ENCODE peak calls at places on chromosomes 1 and 21, in eight cellular contexts. One of them, this sample, is unnamed.

GRCh38 chr1:65147424-65148177 is 402 bp upstream of the AK4 start:
- DNase-seq in stimulated activated CD4-positive, alpha-beta T cell treated with anti-CD3 and anti-CD28 coated beads, Interleukin-12 subunit alpha, Interleukin-12 subunit beta, amount 100 ng/mL, for 48 hours: peak
- DNase-seq in NCI-H1092: no peak
- DNase-seq in uterus: peak
- DNase-seq in activated CD4-positive, alpha-beta memory T cell treated with anti-CD3 and anti-CD28 coated beads for 36 hours: peak
- DNase-seq in occipital lobe: no peak
- DNase-seq in fibroblast of lung: no peak
- DNase-seq in kidney tubule cell: peak
- DNase-seq in this sample: no peak

GRCh38 chr1:87986154-87986914 is 657.7 kb downstream of the LMO4 start:
- DNase-seq in stimulated activated CD4-positive, alpha-beta T cell treated with anti-CD3 and anti-CD28 coated beads, Interleukin-12 subunit alpha, Interleukin-12 subunit beta, amount 100 ng/mL, for 48 hours: no peak
- DNase-seq in NCI-H1092: no peak
- DNase-seq in uterus: no peak
- DNase-seq in activated CD4-positive, alpha-beta memory T cell treated with anti-CD3 and anti-CD28 coated beads for 36 hours: no peak
- DNase-seq in occipital lobe: no peak
- DNase-seq in fibroblast of lung: no peak
- DNase-seq in kidney tubule cell: no peak
- DNase-seq in this sample: no peak

GRCh38 chr1:36115931-36116330 is 9.1 kb downstream of the COL8A2 start:
- DNase-seq in stimulated activated CD4-positive, alpha-beta T cell treated with anti-CD3 and anti-CD28 coated beads, Interleukin-12 subunit alpha, Interleukin-12 subunit beta, amount 100 ng/mL, for 48 hours: no peak
- DNase-seq in NCI-H1092: no peak
- DNase-seq in uterus: no peak
- DNase-seq in activated CD4-positive, alpha-beta memory T cell treated with anti-CD3 and anti-CD28 coated beads for 36 hours: no peak
- DNase-seq in occipital lobe: no peak
- DNase-seq in fibroblast of lung: no peak
- DNase-seq in kidney tubule cell: no peak
- DNase-seq in this sample: no peak

GRCh38 chr1:235714205-235714897 is 64.8 kb upstream of the GNG4 start:
- DNase-seq in stimulated activated CD4-positive, alpha-beta T cell treated with anti-CD3 and anti-CD28 coated beads, Interleukin-12 subunit alpha, Interleukin-12 subunit beta, amount 100 ng/mL, for 48 hours: no peak
- DNase-seq in NCI-H1092: peak
- DNase-seq in uterus: no peak
- DNase-seq in activated CD4-positive, alpha-beta memory T cell treated with anti-CD3 and anti-CD28 coated beads for 36 hours: no peak
- DNase-seq in occipital lobe: no peak
- DNase-seq in fibroblast of lung: no peak
- DNase-seq in kidney tubule cell: no peak
- DNase-seq in this sample: no peak

GRCh38 chr21:45288441-45288841 is 746 bp upstream of the POFUT2 start:
- DNase-seq in stimulated activated CD4-positive, alpha-beta T cell treated with anti-CD3 and anti-CD28 coated beads, Interleukin-12 subunit alpha, Interleukin-12 subunit beta, amount 100 ng/mL, for 48 hours: no peak
- DNase-seq in NCI-H1092: no peak
- DNase-seq in uterus: no peak
- DNase-seq in activated CD4-positive, alpha-beta memory T cell treated with anti-CD3 and anti-CD28 coated beads for 36 hours: no peak
- DNase-seq in occipital lobe: no peak
- DNase-seq in fibroblast of lung: no peak
- DNase-seq in kidney tubule cell: no peak
- DNase-seq in this sample: peak

GRCh38 chr1:3730556-3731247 is 21.5 kb upstream of the CCDC27 start:
- DNase-seq in stimulated activated CD4-positive, alpha-beta T cell treated with anti-CD3 and anti-CD28 coated beads, Interleukin-12 subunit alpha, Interleukin-12 subunit beta, amount 100 ng/mL, for 48 hours: no peak
- DNase-seq in NCI-H1092: no peak
- DNase-seq in uterus: no peak
- DNase-seq in activated CD4-positive, alpha-beta memory T cell treated with anti-CD3 and anti-CD28 coated beads for 36 hours: no peak
- DNase-seq in occipital lobe: no peak
- DNase-seq in fibroblast of lung: no peak
- DNase-seq in kidney tubule cell: no peak
- DNase-seq in this sample: no peak

GRCh38 chr1:100926240-100926639 is 30.4 kb downstream of the SLC30A7 start:
- DNase-seq in stimulated activated CD4-positive, alpha-beta T cell treated with anti-CD3 and anti-CD28 coated beads, Interleukin-12 subunit alpha, Interleukin-12 subunit beta, amount 100 ng/mL, for 48 hours: no peak
- DNase-seq in NCI-H1092: no peak
- DNase-seq in uterus: no peak
- DNase-seq in activated CD4-positive, alpha-beta memory T cell treated with anti-CD3 and anti-CD28 coated beads for 36 hours: peak
- DNase-seq in occipital lobe: no peak
- DNase-seq in fibroblast of lung: no peak
- DNase-seq in kidney tubule cell: no peak
- DNase-seq in this sample: no peak

GRCh38 chr1:44609412-44609767 is 64.9 kb downstream of the TMEM53 start:
- DNase-seq in stimulated activated CD4-positive, alpha-beta T cell treated with anti-CD3 and anti-CD28 coated beads, Interleukin-12 subunit alpha, Interleukin-12 subunit beta, amount 100 ng/mL, for 48 hours: no peak
- DNase-seq in NCI-H1092: peak
- DNase-seq in uterus: peak
- DNase-seq in activated CD4-positive, alpha-beta memory T cell treated with anti-CD3 and anti-CD28 coated beads for 36 hours: peak
- DNase-seq in occipital lobe: no peak
- DNase-seq in fibroblast of lung: peak
- DNase-seq in kidney tubule cell: peak
- DNase-seq in this sample: no peak

GRCh38 chr1:231359113-231359512 is 21.0 kb downstream of the SPRTN start:
- DNase-seq in stimulated activated CD4-positive, alpha-beta T cell treated with anti-CD3 and anti-CD28 coated beads, Interleukin-12 subunit alpha, Interleukin-12 subunit beta, amount 100 ng/mL, for 48 hours: no peak
- DNase-seq in NCI-H1092: no peak
- DNase-seq in uterus: no peak
- DNase-seq in activated CD4-positive, alpha-beta memory T cell treated with anti-CD3 and anti-CD28 coated beads for 36 hours: no peak
- DNase-seq in occipital lobe: no peak
- DNase-seq in fibroblast of lung: peak
- DNase-seq in kidney tubule cell: peak
- DNase-seq in this sample: no peak

GRCh38 chr1:208787219-208787618 is 543.0 kb upstream of the PLXNA2 start:
- DNase-seq in stimulated activated CD4-positive, alpha-beta T cell treated with anti-CD3 and anti-CD28 coated beads, Interleukin-12 subunit alpha, Interleukin-12 subunit beta, amount 100 ng/mL, for 48 hours: no peak
- DNase-seq in NCI-H1092: no peak
- DNase-seq in uterus: no peak
- DNase-seq in activated CD4-positive, alpha-beta memory T cell treated with anti-CD3 and anti-CD28 coated beads for 36 hours: no peak
- DNase-seq in occipital lobe: no peak
- DNase-seq in fibroblast of lung: no peak
- DNase-seq in kidney tubule cell: no peak
- DNase-seq in this sample: no peak

GRCh38 chr1:9080704-9081291 is 11.4 kb upstream of the SLC2A5 start:
- DNase-seq in stimulated activated CD4-positive, alpha-beta T cell treated with anti-CD3 and anti-CD28 coated beads, Interleukin-12 subunit alpha, Interleukin-12 subunit beta, amount 100 ng/mL, for 48 hours: no peak
- DNase-seq in NCI-H1092: no peak
- DNase-seq in uterus: no peak
- DNase-seq in activated CD4-positive, alpha-beta memory T cell treated with anti-CD3 and anti-CD28 coated beads for 36 hours: no peak
- DNase-seq in occipital lobe: no peak
- DNase-seq in fibroblast of lung: no peak
- DNase-seq in kidney tubule cell: peak
- DNase-seq in this sample: no peak

GRCh38 chr1:234000557-234001081 is 96.1 kb downstream of the SLC35F3 start:
- DNase-seq in stimulated activated CD4-positive, alpha-beta T cell treated with anti-CD3 and anti-CD28 coated beads, Interleukin-12 subunit alpha, Interleukin-12 subunit beta, amount 100 ng/mL, for 48 hours: no peak
- DNase-seq in NCI-H1092: no peak
- DNase-seq in uterus: no peak
- DNase-seq in activated CD4-positive, alpha-beta memory T cell treated with anti-CD3 and anti-CD28 coated beads for 36 hours: no peak
- DNase-seq in occipital lobe: peak
- DNase-seq in fibroblast of lung: no peak
- DNase-seq in kidney tubule cell: no peak
- DNase-seq in this sample: no peak

GRCh38 chr1:11487196-11487751 is 8.3 kb downstream of the DISP3 start:
- DNase-seq in stimulated activated CD4-positive, alpha-beta T cell treated with anti-CD3 and anti-CD28 coated beads, Interleukin-12 subunit alpha, Interleukin-12 subunit beta, amount 100 ng/mL, for 48 hours: no peak
- DNase-seq in NCI-H1092: no peak
- DNase-seq in uterus: no peak
- DNase-seq in activated CD4-positive, alpha-beta memory T cell treated with anti-CD3 and anti-CD28 coated beads for 36 hours: no peak
- DNase-seq in occipital lobe: no peak
- DNase-seq in fibroblast of lung: no peak
- DNase-seq in kidney tubule cell: no peak
- DNase-seq in this sample: no peak

GRCh38 chr1:209743145-209743482 is 12.7 kb upstream of the TRAF3IP3 start:
- DNase-seq in stimulated activated CD4-positive, alpha-beta T cell treated with anti-CD3 and anti-CD28 coated beads, Interleukin-12 subunit alpha, Interleukin-12 subunit beta, amount 100 ng/mL, for 48 hours: no peak
- DNase-seq in NCI-H1092: peak
- DNase-seq in uterus: peak
- DNase-seq in activated CD4-positive, alpha-beta memory T cell treated with anti-CD3 and anti-CD28 coated beads for 36 hours: peak
- DNase-seq in occipital lobe: peak
- DNase-seq in fibroblast of lung: peak
- DNase-seq in kidney tubule cell: peak
- DNase-seq in this sample: no peak

GRCh38 chr1:108936170-108936569 is 27.1 kb downstream of the CLCC1 start:
- DNase-seq in stimulated activated CD4-positive, alpha-beta T cell treated with anti-CD3 and anti-CD28 coated beads, Interleukin-12 subunit alpha, Interleukin-12 subunit beta, amount 100 ng/mL, for 48 hours: no peak
- DNase-seq in NCI-H1092: no peak
- DNase-seq in uterus: no peak
- DNase-seq in activated CD4-positive, alpha-beta memory T cell treated with anti-CD3 and anti-CD28 coated beads for 36 hours: no peak
- DNase-seq in occipital lobe: no peak
- DNase-seq in fibroblast of lung: no peak
- DNase-seq in kidney tubule cell: no peak
- DNase-seq in this sample: no peak

GRCh38 chr21:31257265-31257664 is 86.8 kb downstream of the TIAM1 start:
- DNase-seq in stimulated activated CD4-positive, alpha-beta T cell treated with anti-CD3 and anti-CD28 coated beads, Interleukin-12 subunit alpha, Interleukin-12 subunit beta, amount 100 ng/mL, for 48 hours: no peak
- DNase-seq in NCI-H1092: no peak
- DNase-seq in uterus: no peak
- DNase-seq in activated CD4-positive, alpha-beta memory T cell treated with anti-CD3 and anti-CD28 coated beads for 36 hours: no peak
- DNase-seq in occipital lobe: no peak
- DNase-seq in fibroblast of lung: no peak
- DNase-seq in kidney tubule cell: no peak
- DNase-seq in this sample: no peak

This sample was measured in breast epithelium.